ENCODE peak calls at places on chromosomes 11 and 22, in ten cellular contexts. Q, C, K, O, E, I, U, Y, H and T are unnamed samples.

GRCh38 chr22:31328545-31328960 is 17.6 kb downstream of the PATZ1 start:
- DNase-seq in U (no peak), E (no peak), I (no peak), C (no peak), Y (no peak), O (no peak), K (no peak), Q (no peak), H (no peak), T (no peak)

GRCh38 chr11:134157451-134157850 is 66.3 kb downstream of the NCAPD3 start:
- DNase-seq in K (no peak), O (no peak), U (no peak), Y (no peak), C (no peak), Q (no peak), I (no peak), H (no peak), E (no peak), T (no peak)

GRCh38 chr11:44088871-44089270 is 6.6 kb upstream of the EXT2 start:
- DNase-seq in C (no peak), E (no peak), I (no peak), Y (no peak), Q (no peak), U (no peak), K (no peak), O (no peak), H (no peak), T (no peak)

GRCh38 chr11:4127357-4127756 is 32.8 kb downstream of the RRM1 start:
- DNase-seq in H (no peak), C (no peak), U (no peak), E (no peak), Q (no peak), Y (no peak), I (no peak), K (no peak), O (no peak), T (no peak)

GRCh38 chr11:116454020-116454645 is 318.7 kb downstream of the BUD13 start:
- DNase-seq in K (no peak), Q (peak), Y (peak), I (peak), O (no peak), E (peak), C (no peak), H (no peak), U (peak), T (peak)

GRCh38 chr11:112837162-112837826 is 123.9 kb upstream of the NCAM1 start:
- DNase-seq in H (no peak), O (no peak), I (no peak), U (peak), Q (no peak), K (no peak), Y (peak), C (peak), E (no peak), T (peak)

GRCh38 chr11:64538501-64538951 is 52.5 kb upstream of the SLC22A12 start:
- DNase-seq in I (no peak), O (peak), Y (no peak), U (no peak), K (peak), C (no peak), H (no peak), E (no peak), Q (no peak), T (no peak)

GRCh38 chr11:9533736-9534473 is 39.6 kb upstream of the WEE1 start:
- DNase-seq in U (no peak), C (no peak), O (no peak), H (no peak), I (no peak), Q (no peak), K (no peak), Y (no peak), E (no peak), T (no peak)

GRCh38 chr11:102168483-102168882 is 58.2 kb downstream of the YAP1 start:
- DNase-seq in O (no peak), Y (peak), U (peak), E (no peak), Q (no peak), K (no peak), C (no peak), H (no peak), I (no peak), T (no peak)

GRCh38 chr11:127816959-127817358 is 770.4 kb downstream of the ETS1 start:
- DNase-seq in I (no peak), K (no peak), C (no peak), O (no peak), H (no peak), E (no peak), Y (no peak), Q (no peak), U (no peak), T (no peak)

GRCh38 chr11:17601206-17602075 is 54.4 kb downstream of the OTOG start:
- DNase-seq in C (no peak), I (no peak), O (no peak), K (no peak), Y (no peak), H (no peak), U (no peak), Q (no peak), E (no peak), T (no peak)

GRCh38 chr22:19719055-19719482 is 4.3 kb upstream of the GP1BB start:
- DNase-seq in E (no peak), I (no peak), O (no peak), Y (no peak), H (no peak), K (no peak), U (no peak), Q (no peak), C (no peak), T (no peak)

GRCh38 chr11:12824281-12825041 is 150.2 kb downstream of the TEAD1 start:
- DNase-seq in H (no peak), Y (no peak), K (no peak), E (no peak), U (no peak), C (no peak), Q (no peak), O (no peak), I (no peak), T (no peak)

DNA sequence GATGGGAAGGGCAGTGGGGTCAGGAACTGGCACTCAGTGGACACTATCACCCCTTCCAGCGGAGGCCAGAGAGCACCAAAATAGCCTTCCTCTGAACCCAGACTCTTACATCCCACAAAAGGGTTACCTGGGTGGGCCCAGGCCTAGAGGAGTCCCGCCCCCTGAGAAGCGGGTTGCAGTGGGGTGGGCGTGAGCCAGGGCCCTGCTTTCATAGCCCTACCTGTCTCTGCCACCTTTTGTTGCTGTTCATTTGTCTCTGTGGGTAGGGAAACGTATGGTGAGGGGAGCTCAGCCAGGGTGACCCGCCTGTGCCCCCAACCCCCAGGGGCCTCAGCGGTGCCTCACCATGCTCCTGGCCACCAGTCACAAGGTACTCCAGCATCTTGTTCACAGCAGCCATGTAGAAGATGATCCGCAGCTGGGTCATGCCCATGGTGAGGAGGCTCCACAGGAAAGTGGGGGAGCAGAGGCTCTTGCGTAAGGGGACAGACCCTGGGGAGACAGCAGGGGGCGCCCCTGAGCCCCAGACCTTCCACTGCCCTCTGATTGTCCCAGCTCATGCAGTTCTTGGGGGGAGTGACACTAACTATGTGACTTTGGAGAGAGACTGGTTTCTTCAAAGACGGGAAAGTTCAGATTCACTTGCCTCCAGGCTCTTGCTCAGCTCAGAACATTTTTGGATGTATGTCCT is 24.0 kb downstream of the SLC43A1 start:
- DNase-seq in U (peak), E (peak), C (no peak), K (no peak), H (no peak), Y (no peak), Q (peak), O (no peak), I (peak), T (peak)
- TF ChIP-seq CTCF in U (peak), E (peak), C (peak), K (peak), H (peak), Y (peak), Q (peak), O (no peak), I (peak), T (peak)

DNA sequence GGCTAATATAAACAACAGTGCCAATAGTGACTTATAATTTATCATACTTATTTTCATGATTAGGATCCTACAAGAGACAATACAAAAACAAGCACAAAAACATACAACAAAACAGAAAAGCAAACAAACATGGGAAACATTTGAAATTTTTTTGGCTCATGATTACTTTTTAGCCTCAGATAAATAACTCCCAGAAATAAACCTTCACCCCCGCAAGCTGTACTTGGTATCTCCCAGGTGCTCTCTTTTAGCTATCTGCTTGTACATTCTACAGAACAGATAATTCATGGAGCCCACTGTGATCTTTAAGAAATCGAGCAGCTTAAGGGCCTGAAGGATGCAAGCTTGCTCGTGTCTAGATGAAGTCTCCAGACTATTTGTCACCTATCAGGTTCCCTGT is 883 bp downstream of the NXPE4 start:
- DNase-seq in I (no peak), O (no peak), E (no peak), H (no peak), Y (no peak), Q (no peak), C (no peak), U (no peak), K (no peak), T (no peak)
- H3K4me3 ChIP-seq in I (no peak), O (no peak), E (no peak), H (no peak), Y (no peak), Q (no peak), C (no peak), U (no peak), K (no peak), T (no peak)

GRCh38 chr11:69280451-69280850 is 13.5 kb upstream of the MYEOV start:
- DNase-seq in K (no peak), I (peak), C (no peak), O (no peak), E (peak), U (peak), H (no peak), Q (no peak), Y (peak), T (peak)
- TF ChIP-seq CTCF in K (no peak), I (no peak), C (no peak), O (no peak), E (no peak), U (no peak), H (no peak), Q (no peak), Y (no peak), T (no peak)

DNA sequence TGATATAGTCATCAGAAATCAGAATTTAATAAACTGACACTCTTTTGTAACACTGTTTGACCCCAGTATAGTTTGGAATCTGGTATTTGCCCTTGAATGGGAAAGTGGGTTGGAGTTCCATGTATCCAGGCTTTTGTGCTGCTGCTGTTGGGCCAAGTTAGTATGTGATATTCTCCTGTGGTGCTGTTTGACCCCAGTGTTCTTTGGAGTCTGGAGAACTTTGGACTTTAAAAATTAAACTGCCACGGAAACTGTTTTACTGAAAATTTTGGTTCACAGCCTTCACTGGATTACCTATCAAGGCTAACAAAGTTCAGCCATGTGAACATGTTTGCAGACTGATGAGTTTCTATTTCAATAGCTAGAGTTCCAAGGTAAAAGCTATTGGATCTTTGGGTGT is 740 bp downstream of the GLYATL1 start:
- DNase-seq in Y (no peak), U (no peak), Q (no peak), K (no peak), C (no peak), E (no peak), I (no peak), O (no peak), H (no peak), T (no peak)
- H3K4me3 ChIP-seq in Y (no peak), U (no peak), Q (no peak), K (no peak), C (no peak), E (no peak), I (no peak), O (no peak), H (no peak), T (no peak)

DNA sequence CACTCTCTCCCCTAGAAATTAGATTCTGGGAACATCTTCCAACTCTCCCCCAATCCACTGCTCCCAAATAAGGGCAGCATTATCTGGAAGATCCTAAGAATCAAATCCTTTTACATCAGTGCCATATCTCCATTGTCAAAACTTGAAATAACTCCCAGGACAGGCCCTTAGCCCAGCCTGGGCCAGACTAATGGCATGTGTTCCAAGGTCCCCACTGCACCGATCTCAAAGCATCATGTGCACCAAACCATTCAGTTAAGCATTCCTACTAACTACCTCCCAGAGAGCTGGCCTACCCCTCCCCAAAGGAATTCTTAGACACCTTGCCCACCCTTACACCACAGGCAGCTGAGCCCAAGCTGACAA is 44.2 kb upstream of the POU2AF1 start:
- DNase-seq in U (no peak), Q (no peak), I (no peak), C (no peak), K (no peak), E (no peak), O (no peak), Y (no peak), H (no peak), T (no peak)
- TF ChIP-seq CTCF in U (no peak), Q (no peak), I (no peak), C (no peak), K (no peak), E (no peak), O (no peak), Y (no peak), H (no peak), T (no peak)

GRCh38 chr22:46007003-46007847 is 30.3 kb upstream of the WNT7B start:
- DNase-seq in Q (no peak), I (peak), O (peak), H (no peak), K (peak), E (peak), Y (peak), C (peak), U (peak), T (peak)

GRCh38 chr22:46007848-46008261 is 30.9 kb upstream of the WNT7B start:
- DNase-seq in Y (no peak), I (peak), U (peak), H (peak), E (peak), Q (no peak), K (peak), O (peak), C (no peak), T (peak)

GRCh38 chr22:46008291-46008690 is 31.3 kb upstream of the WNT7B start:
- DNase-seq in U (no peak), E (peak), O (no peak), C (no peak), K (no peak), I (no peak), Q (no peak), Y (no peak), H (no peak), T (peak)

GRCh38 chr22:46004105-46004866 is 27.3 kb upstream of the WNT7B start:
- DNase-seq in U (no peak), E (no peak), K (peak), Q (peak), Y (no peak), I (no peak), H (no peak), O (peak), C (no peak), T (no peak)

GRCh38 chr22:46006379-46007002 is 29.5 kb upstream of the WNT7B start:
- DNase-seq in Q (peak), Y (peak), O (peak), I (peak), K (peak), C (peak), H (peak), E (peak), U (peak), T (peak)
- H3K4me3 ChIP-seq in Q (no peak), Y (peak), O (peak), I (no peak), K (peak), C (peak), H (no peak), E (peak), U (no peak), T (peak)

GRCh38 chr11:86955674-86956522 is 703 bp upstream of the FZD4 start:
- DNase-seq in Y (peak), O (peak), C (peak), Q (no peak), I (peak), U (peak), H (no peak), K (peak), E (peak), T (peak)
- TF ChIP-seq CTCF in Y (peak), O (peak), C (no peak), Q (no peak), I (peak), U (peak), H (peak), K (peak), E (no peak), T (peak)

GRCh38 chr11:29842061-29842460 is 174.8 kb downstream of the KCNA4 start:
- DNase-seq in U (no peak), C (no peak), O (no peak), Q (no peak), H (no peak), E (no peak), Y (no peak), K (no peak), I (no peak), T (no peak)
- H3K4me3 ChIP-seq in U (no peak), C (no peak), O (no peak), Q (no peak), H (no peak), E (no peak), Y (no peak), K (no peak), I (no peak), T (no peak)

GRCh38 chr22:43088979-43089717 is at the start of gene TTLL1:
- DNase-seq in O (peak), Y (peak), U (peak), C (peak), I (peak), H (peak), E (peak), Q (peak), K (peak), T (peak)
- TF ChIP-seq CTCF in O (peak), Y (no peak), U (no peak), C (peak), I (peak), H (no peak), E (no peak), Q (no peak), K (no peak), T (peak)